ENCODE peak calls at places on chromosome 14, in five cellular contexts. F is thyroid gland, D is esophagus squamous epithelium, I is osteoblast, W is uterus. C is an unnamed sample.

GRCh38 chr14:65332141-65332871 is 80.2 kb upstream of the FUT8 start:
- DNase-seq in F (no peak), D (no peak), I (no peak), W (no peak), C (no peak)

GRCh38 chr14:60848066-60848465 is 113.5 kb downstream of the MNAT1 start:
- DNase-seq in W (no peak), F (no peak), I (no peak), D (no peak), C (no peak)

GRCh38 chr14:91364524-91365270 is 52.9 kb downstream of the CCDC88C start:
- DNase-seq in D (no peak), I (peak; percentile 61), W (no peak), F (no peak), C (no peak)

GRCh38 chr14:24695265-24696241 is 61.6 kb upstream of the GZMB start:
- DNase-seq in I (no peak), W (no peak), D (no peak), F (no peak), C (no peak)

GRCh38 chr14:105876829-105877228 is 350.4 kb downstream of the TMEM121 start:
- DNase-seq in I (no peak), W (no peak), D (no peak), F (no peak), C (peak; percentile 30)

GRCh38 chr14:74956280-74957072 is 1.1 kb upstream of the PGF start:
- DNase-seq in I (no peak), D (no peak), W (no peak), F (no peak), C (no peak)

GRCh38 chr14:61102549-61103466 is 121.8 kb downstream of the SLC38A6 start:
- DNase-seq in W (no peak), F (no peak), I (peak; percentile 61), D (no peak), C (no peak)

GRCh38 chr14:58560208-58560607 is 77.6 kb upstream of the DACT1 start:
- DNase-seq in F (no peak), W (no peak), I (no peak), D (no peak), C (no peak)

GRCh38 chr14:65751510-65751909 is 339.0 kb downstream of the FUT8 start:
- DNase-seq in W (no peak), D (no peak), I (no peak), F (no peak), C (no peak)

GRCh38 chr14:32300146-32300545 is 29.0 kb upstream of the AKAP6 start:
- DNase-seq in D (no peak), I (no peak), W (no peak), F (peak; percentile 80), C (no peak)

GRCh38 chr14:75127903-75128595 is 1.2 kb upstream of the NEK9 start:
- DNase-seq in I (no peak), D (no peak), W (no peak), F (no peak), C (no peak)

GRCh38 chr14:60095781-60096450 is 4.2 kb downstream of the PCNX4 start:
- DNase-seq in W (no peak), I (peak; percentile 73), D (no peak), F (no peak), C (no peak)

GRCh38 chr14:93103392-93104080 is 12.2 kb downstream of the ITPK1 start:
- DNase-seq in D (no peak), F (no peak), W (no peak), I (peak; percentile 85), C (peak; percentile 81)

GRCh38 chr14:105074601-105075053 is 9.4 kb upstream of the GPR132 start:
- DNase-seq in W (no peak), I (peak; percentile 82), D (no peak), F (peak; percentile 65), C (no peak)

GRCh38 chr14:41297961-41298690 is 308.6 kb upstream of the LRFN5 start:
- DNase-seq in D (no peak), I (no peak), W (no peak), F (no peak), C (no peak)

GRCh38 chr14:58272589-58273372 is 25.6 kb upstream of the ARID4A start:
- DNase-seq in D (no peak), F (no peak), W (no peak), I (peak; percentile 25), C (no peak)

GRCh38 chr14:105315211-105315721 is 718 bp downstream of the PACS2 start:
- DNase-seq in W (no peak), F (peak; percentile 70), I (peak; percentile 91), D (no peak), C (peak; percentile 65)

GRCh38 chr14:50726372-50727107 is 58.4 kb upstream of the SAV1 start:
- DNase-seq in I (peak; percentile 53), D (no peak), F (no peak), W (no peak), C (no peak)

GRCh38 chr14:105495101-105495989 is 4.3 kb downstream of the TEDC1 start:
- DNase-seq in I (peak; percentile 81), D (no peak), W (no peak), F (no peak), C (peak; percentile 46)

GRCh38 chr14:88384653-88385205 is 728 bp upstream of the SPATA7 start:
- DNase-seq in W (peak; percentile 36), F (peak; percentile 6), I (no peak), D (no peak), C (no peak)

GRCh38 chr14:74647834-74648361 is 35.9 kb upstream of the LTBP2 start:
- DNase-seq in F (peak; percentile 59), D (no peak), I (no peak), W (no peak), C (no peak)

GRCh38 chr14:73782623-73783022 is 68.4 kb upstream of the PNMA1 start:
- DNase-seq in D (no peak), F (no peak), I (no peak), W (no peak), C (no peak)

GRCh38 chr14:105432657-105433056 is 13.0 kb downstream of the MTA1 start:
- DNase-seq in D (no peak), I (no peak), W (no peak), F (no peak), C (no peak)

GRCh38 chr14:59831121-59831730 is 39.4 kb downstream of the RTN1 start:
- DNase-seq in F (no peak), W (no peak), I (no peak), D (no peak), C (no peak)

GRCh38 chr14:72715215-72715909 is 178.5 kb downstream of the DPF3 start:
- DNase-seq in W (no peak), I (no peak), F (no peak), D (no peak), C (no peak)

GRCh38 chr14:72686101-72686500 is 207.8 kb downstream of the DPF3 start:
- DNase-seq in W (no peak), D (no peak), F (no peak), I (no peak), C (no peak)

GRCh38 chr14:91243098-91243483 is 1.4 kb downstream of the GPR68 start:
- DNase-seq in W (no peak), F (no peak), I (no peak), D (no peak), C (no peak)

GRCh38 chr14:102164241-102164641 is 24.5 kb downstream of the WDR20 start:
- DNase-seq in I (peak; percentile 62), W (no peak), F (no peak), D (no peak), C (no peak)

GRCh38 chr14:72716471-72716870 is 177.4 kb downstream of the DPF3 start:
- DNase-seq in W (no peak), I (no peak), D (no peak), F (no peak), C (no peak)

GRCh38 chr14:85634205-85634604 is 104.3 kb downstream of the FLRT2 start:
- DNase-seq in W (no peak), D (no peak), I (no peak), F (no peak), C (no peak)

GRCh38 chr14:61280526-61281185 is 482 bp downstream of the TMEM30B start:
- DNase-seq in I (peak; percentile 90), D (no peak), W (peak; percentile 16), F (peak; percentile 69), C (peak; percentile 82)

GRCh38 chr14:100676089-100676685 is 50.5 kb upstream of the DLK1 start:
- DNase-seq in W (no peak), F (no peak), I (peak; percentile 85), D (no peak), C (no peak)

GRCh38 chr14:71116206-71117122 is 209.2 kb downstream of the PCNX1 start:
- DNase-seq in I (no peak), F (no peak), W (no peak), D (no peak), C (no peak)

GRCh38 chr14:38549549-38549948 is 293.7 kb upstream of the CLEC14A start:
- DNase-seq in W (no peak), I (no peak), D (no peak), F (no peak), C (no peak)

GRCh38 chr14:55915464-55915863 is 202.7 kb upstream of the PELI2 start:
- DNase-seq in I (peak; percentile 4), D (no peak), F (no peak), W (no peak), C (no peak)

GRCh38 chr14:30295980-30296379 is 263.0 kb upstream of the G2E3 start:
- DNase-seq in I (peak; percentile 4), D (no peak), W (no peak), F (peak; percentile 56), C (peak; percentile 48)

GRCh38 chr14:58812050-58812690 is 174.4 kb downstream of the DACT1 start:
- DNase-seq in D (no peak), F (no peak), I (no peak), W (no peak), C (no peak)

GRCh38 chr14:70186826-70187483 is 1.8 kb downstream of the SLC8A3 start:
- DNase-seq in D (no peak), I (peak; percentile 72), W (no peak), F (no peak), C (no peak)

GRCh38 chr14:53295985-53296582 is 143.0 kb upstream of the DDHD1 start:
- DNase-seq in W (no peak), F (no peak), D (no peak), I (no peak), C (no peak)
- TF ChIP-seq CTCF in W (peak; percentile 70), F (peak; percentile 79), D (peak; percentile 64), I (peak; percentile 64), C (peak; percentile 60)

GRCh38 chr14:76767681-76768055 is 6.4 kb downstream of the VASH1 start:
- DNase-seq in W (no peak), I (peak; percentile 72), F (no peak), D (no peak), C (no peak)
- H3K27ac ChIP-seq in W (peak overlapping the region; percentile 56), I (no peak overlapping the region), F (no peak overlapping the region), D (peak overlapping the region; percentile 41), C (peak overlapping the region; percentile 77)

GRCh38 chr14:23353433-23353780 is 720 bp upstream of the SLC22A17 start:
- DNase-seq in D (no peak), F (no peak), I (peak; percentile 62), W (no peak), C (no peak)
- H3K4me3 ChIP-seq in D (no peak overlapping the region), F (no peak overlapping the region), I (no peak overlapping the region), W (no peak overlapping the region), C (no peak overlapping the region)

DNA sequence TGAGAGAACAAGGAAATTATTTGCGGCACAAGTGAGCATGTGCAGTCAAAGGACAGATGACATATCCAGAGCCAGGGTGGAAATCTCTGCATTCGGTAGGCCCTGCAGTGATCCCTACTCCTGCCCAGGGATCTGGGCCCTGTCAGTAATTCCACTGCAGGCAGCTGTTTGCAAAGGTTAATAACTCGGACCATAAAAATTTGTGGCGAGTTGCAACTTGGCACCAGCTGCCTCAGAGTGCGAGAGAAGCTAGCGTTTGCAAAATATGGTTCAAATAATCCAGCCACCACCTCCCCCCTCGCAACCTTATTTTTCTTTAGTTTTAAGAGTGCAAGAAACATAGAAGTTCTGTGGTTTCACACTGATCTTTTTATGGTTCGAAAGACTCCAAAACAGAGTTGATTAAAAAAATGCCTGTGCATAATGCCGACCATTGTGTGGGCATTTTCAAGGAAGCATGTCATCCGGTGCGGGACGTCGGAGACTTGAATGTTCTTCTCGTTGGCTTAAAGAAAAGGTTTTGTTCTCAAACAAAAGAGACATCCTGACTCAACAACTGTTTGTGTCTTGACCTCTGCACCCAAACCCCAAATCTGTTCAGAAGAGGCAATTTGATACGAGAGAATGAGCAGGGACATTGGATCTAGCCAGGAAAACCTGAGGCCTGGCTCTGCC is 224.4 kb downstream of the BCL11B start:
- DNase-seq in W (no peak), D (no peak), I (no peak), F (no peak), C (no peak)
- TF ChIP-seq CTCF in W (no peak), D (no peak), I (no peak), F (no peak), C (no peak)